ENCODE peak calls at places on chromosomes 2 and 18, in seven cellular contexts. H is left ventricle myocardium inferior; A is colonic mucosa; L is Peyer's patch; E is suprapubic skin; G is cardiac muscle cell; W is CD8-positive, alpha-beta T cell. Y is an unnamed sample.

GRCh38 chr18:67875057-67875456 is 358.5 kb upstream of the DSEL start:
- DNase-seq in H (no peak), A (no peak), L (no peak), E (no peak), G (no peak), W (no peak), Y (no peak)

GRCh38 chr2:197786010-197786877 is 1.1 kb upstream of the BOLL start:
- DNase-seq in H (peak), A (peak), L (peak), E (peak), G (peak), W (peak), Y (peak)

GRCh38 chr2:176997792-176998169 is 214.8 kb upstream of the HNRNPA3 start:
- DNase-seq in H (no peak), A (no peak), L (no peak), E (no peak), G (no peak), W (no peak), Y (no peak)

GRCh38 chr2:203861197-203861596 is 6.4 kb upstream of the CTLA4 start:
- DNase-seq in H (no peak), A (no peak), L (no peak), E (no peak), G (no peak), W (no peak), Y (no peak)

GRCh38 chr2:49948091-49948490 is 793.8 kb upstream of the FSHR start:
- DNase-seq in H (no peak), A (no peak), L (no peak), E (no peak), G (no peak), W (no peak), Y (no peak)

GRCh38 chr2:188949046-188949818 is 24.9 kb upstream of the COL3A1 start:
- DNase-seq in H (no peak), A (no peak), L (no peak), E (no peak), G (no peak), W (no peak), Y (no peak)

GRCh38 chr18:80210312-80211083 is 36.8 kb downstream of the PARD6G start:
- DNase-seq in H (no peak), A (peak), L (no peak), E (no peak), G (peak), W (no peak), Y (no peak)

GRCh38 chr2:10538224-10538894 is 90.2 kb upstream of the ODC1 start:
- DNase-seq in H (no peak), A (no peak), L (no peak), E (no peak), G (no peak), W (no peak), Y (no peak)

GRCh38 chr2:159144776-159145614 is 141.5 kb downstream of the WDSUB1 start:
- DNase-seq in H (no peak), A (no peak), L (no peak), E (no peak), G (no peak), W (no peak), Y (no peak)

GRCh38 chr2:86304416-86304815 is 33.0 kb downstream of the REEP1 start:
- DNase-seq in H (no peak), A (no peak), L (no peak), E (no peak), G (no peak), W (no peak), Y (no peak)

GRCh38 chr2:1673160-1673944 is 71.0 kb downstream of the PXDN start:
- DNase-seq in H (no peak), A (no peak), L (no peak), E (no peak), G (no peak), W (no peak), Y (no peak)

GRCh38 chr2:240234503-240234951 is 94.1 kb upstream of the OTOS start:
- DNase-seq in H (peak), A (peak), L (no peak), E (peak), G (no peak), W (peak), Y (no peak)

GRCh38 chr2:160387558-160388262 is 105.9 kb downstream of the RBMS1 start:
- DNase-seq in H (peak), A (peak), L (no peak), E (peak), G (peak), W (no peak), Y (peak)

GRCh38 chr2:16722677-16723076 is 57.0 kb upstream of the CYRIA start:
- DNase-seq in H (no peak), A (no peak), L (no peak), E (no peak), G (no peak), W (no peak), Y (no peak)

GRCh38 chr18:55444496-55444895 is 143.5 kb downstream of the TCF4 start:
- DNase-seq in H (no peak), A (no peak), L (no peak), E (no peak), G (no peak), W (no peak), Y (no peak)

GRCh38 chr2:236916181-236916580 is 169.5 kb upstream of the COPS8 start:
- DNase-seq in H (no peak), A (no peak), L (no peak), E (no peak), G (no peak), W (no peak), Y (no peak)

GRCh38 chr18:2963048-2963447 is 49.9 kb downstream of the LPIN2 start:
- DNase-seq in H (no peak), A (no peak), L (no peak), E (no peak), G (no peak), W (peak), Y (no peak)

GRCh38 chr2:176167398-176167797 is 10.3 kb downstream of the HOXD3 start:
- DNase-seq in H (no peak), A (no peak), L (no peak), E (no peak), G (no peak), W (no peak), Y (no peak)

GRCh38 chr2:19746611-19747309 is 155.0 kb downstream of the TTC32 start:
- DNase-seq in H (no peak), A (no peak), L (no peak), E (no peak), G (peak), W (no peak), Y (no peak)

GRCh38 chr2:134426721-134427120 is 172.8 kb downstream of the MGAT5 start:
- DNase-seq in H (no peak), A (no peak), L (no peak), E (no peak), G (no peak), W (no peak), Y (no peak)

GRCh38 chr2:13002948-13003347 is 286.2 kb downstream of the TRIB2 start:
- DNase-seq in H (no peak), A (no peak), L (no peak), E (no peak), G (no peak), W (no peak), Y (no peak)

GRCh38 chr2:13003500-13003899 is 286.8 kb downstream of the TRIB2 start:
- DNase-seq in H (no peak), A (no peak), L (no peak), E (no peak), G (no peak), W (no peak), Y (no peak)

GRCh38 chr2:13002536-13002935 is 285.8 kb downstream of the TRIB2 start:
- DNase-seq in H (no peak), A (no peak), L (no peak), E (no peak), G (no peak), W (no peak), Y (no peak)

GRCh38 chr2:13000644-13001375 is 284.1 kb downstream of the TRIB2 start:
- DNase-seq in H (no peak), A (no peak), L (no peak), E (no peak), G (no peak), W (no peak), Y (no peak)

GRCh38 chr2:13001408-13001807 is 284.7 kb downstream of the TRIB2 start:
- DNase-seq in H (no peak), A (no peak), L (no peak), E (no peak), G (no peak), W (no peak), Y (no peak)
- H3K4me3 ChIP-seq in H (peak), A (no peak), L (no peak), E (no peak), G (no peak), W (no peak), Y (no peak)

GRCh38 chr2:152063325-152063924 is 35.4 kb downstream of the CACNB4 start:
- DNase-seq in H (no peak), A (no peak), L (no peak), E (no peak), G (no peak), W (no peak), Y (no peak)
- H3K27ac ChIP-seq in H (no peak), A (no peak), L (no peak), E (no peak), G (no peak), W (no peak), Y (no peak)

GRCh38 chr2:238725298-238725697 is 122.6 kb upstream of the TWIST2 start:
- DNase-seq in H (no peak), A (no peak), L (no peak), E (no peak), G (no peak), W (no peak), Y (no peak)
- TF ChIP-seq CTCF in H (no peak), A (no peak), L (no peak), E (no peak), G (no peak), W (no peak), Y (no peak)

DNA sequence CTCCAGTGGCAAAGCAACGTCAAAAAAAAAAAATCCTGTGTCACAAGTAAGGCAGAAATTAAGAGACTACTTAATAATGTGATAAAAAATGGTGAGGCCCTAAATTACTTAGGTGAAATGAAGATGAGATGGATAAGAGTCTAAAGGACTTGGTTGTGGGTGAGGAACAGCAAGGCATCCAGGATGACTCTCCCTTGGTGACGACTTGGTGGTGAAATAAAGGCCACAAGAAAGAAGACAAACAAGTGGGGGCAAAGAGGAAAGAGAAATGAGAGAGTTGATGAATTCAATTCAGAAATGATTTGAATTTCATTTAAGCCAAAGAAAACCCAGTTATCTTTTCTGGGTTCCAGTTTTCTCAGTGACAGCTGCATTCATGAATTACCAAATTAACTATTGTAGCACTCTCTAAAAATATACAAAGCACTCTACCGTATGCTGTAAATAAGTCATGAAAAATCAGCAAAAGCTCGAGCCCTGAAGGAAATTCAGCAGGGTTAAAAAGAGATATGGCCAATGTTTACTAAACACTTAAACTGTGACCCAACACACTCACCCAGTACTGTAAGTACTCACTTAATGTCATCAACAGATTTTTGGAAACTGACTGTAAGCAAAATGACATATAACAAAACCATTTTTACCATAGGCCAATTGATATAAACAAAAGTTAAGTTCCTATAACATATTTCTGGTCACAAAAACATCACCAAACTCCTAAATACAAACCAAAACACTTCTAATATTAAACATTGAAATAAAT is 1.4 kb downstream of the METTL8 start:
- DNase-seq in H (no peak), A (no peak), L (no peak), E (no peak), G (no peak), W (no peak), Y (no peak)
- H3K4me3 ChIP-seq in H (no peak), A (no peak), L (no peak), E (no peak), G (no peak), W (no peak), Y (no peak)

GRCh38 chr2:14634885-14635871 is 2.7 kb downstream of the LRATD1 start:
- DNase-seq in H (peak), A (peak), L (peak), E (peak), G (peak), W (no peak), Y (peak)
- H3K27ac ChIP-seq in H (peak), A (peak), L (peak), E (peak), G (no peak), W (no peak), Y (no peak)

GRCh38 chr2:96264086-96264485 is 1.7 kb downstream of the TMEM127 start:
- DNase-seq in H (no peak), A (no peak), L (no peak), E (no peak), G (no peak), W (no peak), Y (no peak)

GRCh38 chr2:96265349-96265839 is 403 bp downstream of the TMEM127 start:
- DNase-seq in H (peak), A (peak), L (no peak), E (peak), G (peak), W (peak), Y (no peak)

GRCh38 chr2:96265840-96266569 is at the start of the genes CIAO1 and TMEM127:
- DNase-seq in H (peak), A (peak), L (peak), E (peak), G (peak), W (peak), Y (peak)

GRCh38 chr2:96262306-96262705 is 3.5 kb downstream of the TMEM127 start:
- DNase-seq in H (no peak), A (no peak), L (no peak), E (no peak), G (no peak), W (no peak), Y (no peak)

GRCh38 chr2:96264656-96265348 is 995 bp downstream of the TMEM127 start:
- DNase-seq in H (no peak), A (peak), L (peak), E (peak), G (peak), W (peak), Y (peak)
- TF ChIP-seq CTCF in H (peak), A (no peak), L (no peak), E (peak), G (peak), W (peak), Y (peak)

GRCh38 chr2:113175101-113175628 is 1.4 kb downstream of the PSD4 start:
- DNase-seq in H (no peak), A (no peak), L (peak), E (no peak), G (no peak), W (peak), Y (no peak)

GRCh38 chr2:113173563-113174368 is at the start of gene PSD4:
- DNase-seq in H (peak), A (peak), L (peak), E (no peak), G (no peak), W (peak), Y (peak)

GRCh38 chr2:113172721-113173562 is 829 bp upstream of the PSD4 start:
- DNase-seq in H (no peak), A (no peak), L (peak), E (no peak), G (no peak), W (no peak), Y (no peak)

GRCh38 chr2:113175736-113176695 is 2.2 kb downstream of the PSD4 start:
- DNase-seq in H (no peak), A (no peak), L (peak), E (no peak), G (no peak), W (peak), Y (no peak)

GRCh38 chr2:113174369-113174735 is 581 bp downstream of the PSD4 start:
- DNase-seq in H (no peak), A (no peak), L (no peak), E (no peak), G (no peak), W (no peak), Y (no peak)
- H3K4me3 ChIP-seq in H (peak), A (peak), L (peak), E (peak), G (no peak), W (peak), Y (peak)

DNA sequence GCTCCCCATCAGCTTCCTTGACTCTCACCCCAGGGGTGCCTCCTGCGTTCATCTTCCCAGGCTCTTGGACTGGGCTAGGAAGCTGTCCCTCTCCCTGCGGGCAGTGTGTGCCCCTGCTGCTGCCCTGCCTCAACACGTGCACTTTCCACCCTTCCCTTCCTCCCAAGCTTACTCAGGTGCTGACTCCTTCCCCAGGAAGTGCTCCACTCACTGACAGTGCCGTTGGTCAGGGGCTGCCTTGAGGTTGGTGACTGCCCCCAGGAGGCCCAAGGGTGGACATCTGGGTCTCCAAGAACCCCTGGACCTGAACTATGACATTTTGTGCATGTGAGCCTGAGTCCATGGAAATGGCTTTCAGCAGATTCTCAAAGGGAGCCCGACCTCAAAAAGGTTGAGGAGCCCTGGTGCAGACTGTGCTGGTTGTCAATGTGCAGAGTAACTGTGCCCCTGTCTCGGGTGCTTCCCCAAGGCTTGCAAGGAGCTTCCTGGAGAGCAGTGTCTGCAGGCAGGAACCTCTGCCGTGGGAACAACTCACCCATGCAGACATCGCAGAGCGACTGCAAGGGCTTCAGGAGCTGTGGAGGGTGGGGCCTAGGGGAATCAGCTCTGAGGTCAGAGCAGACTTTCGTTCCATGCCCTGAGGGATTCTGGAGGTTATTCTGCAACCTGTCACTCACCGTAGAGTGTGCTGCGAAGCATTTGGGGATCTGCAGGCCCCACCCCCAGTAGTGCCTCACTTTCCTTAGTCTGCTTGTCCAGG is 116.5 kb upstream of the MCFD2 start:
- DNase-seq in H (no peak), A (no peak), L (no peak), E (peak), G (no peak), W (no peak), Y (no peak)
- H3K27ac ChIP-seq in H (peak), A (no peak), L (peak), E (peak), G (no peak), W (no peak), Y (peak)